ENCODE peak calls at places on chromosome 17, in five cellular contexts. B is NCI-H1436, F is hippocampal formation, W is EH, Y is activated T-cell treated with anti-CD3 and anti-CD28 coated beads for 1 hour. L is an unnamed sample.

GRCh38 chr17:82390860-82391435 is 19.4 kb downstream of the UTS2R start:
- DNase-seq in B (no peak), F (no peak), W (no peak), Y (no peak), L (no peak)

GRCh38 chr17:27627514-27627913 is 3.5 kb upstream of the LGALS9 start:
- DNase-seq in B (no peak), F (no peak), W (no peak), Y (no peak), L (no peak)

GRCh38 chr17:65542067-65542466 is 19.4 kb downstream of the AXIN2 start:
- DNase-seq in B (no peak), F (no peak), W (no peak), Y (no peak), L (no peak)

GRCh38 chr17:30503558-30503957 is 26.4 kb downstream of the GOSR1 start:
- DNase-seq in B (no peak), F (no peak), W (peak; percentile 79), Y (no peak), L (no peak)

GRCh38 chr17:64707077-64707591 is 45.0 kb upstream of the SMURF2 start:
- DNase-seq in B (no peak), F (no peak), W (peak; percentile 100), Y (no peak), L (peak; percentile 27)

GRCh38 chr17:59093702-59094231 is 12.9 kb downstream of the TRIM37 start:
- DNase-seq in B (no peak), F (no peak), W (peak; percentile 98), Y (no peak), L (no peak)

GRCh38 chr17:50046179-50046578 is 9.7 kb upstream of the ITGA3 start:
- DNase-seq in B (no peak), F (no peak), W (no peak), Y (no peak), L (no peak)

GRCh38 chr17:77343031-77343866 is 202.5 kb downstream of the SEC14L1 start:
- DNase-seq in B (no peak), F (no peak), W (no peak), Y (no peak), L (no peak)

GRCh38 chr17:82917656-82918345 is 78.0 kb upstream of the ZNF750 start:
- DNase-seq in B (no peak), F (no peak), W (peak; percentile 18), Y (peak; percentile 45), L (no peak)

GRCh38 chr17:41421617-41422016 is 2.8 kb downstream of the KRT37 start:
- DNase-seq in B (no peak), F (no peak), W (no peak), Y (no peak), L (no peak)

GRCh38 chr17:75753514-75754377 is 11.2 kb downstream of the GALK1 start:
- DNase-seq in B (no peak), F (peak; percentile 36), W (peak; percentile 76), Y (peak; percentile 64), L (peak; percentile 47)

GRCh38 chr17:66401364-66401763 is 99.0 kb downstream of the PRKCA start:
- DNase-seq in B (no peak), F (no peak), W (no peak), Y (no peak), L (no peak)

GRCh38 chr17:58520843-58521430 is 6.5 kb upstream of the MTMR4 start:
- DNase-seq in B (no peak), F (no peak), W (peak; percentile 46), Y (no peak), L (no peak)

GRCh38 chr17:1313270-1314005 is 34.0 kb downstream of the TRARG1 start:
- DNase-seq in B (no peak), F (no peak), W (no peak), Y (no peak), L (no peak)

GRCh38 chr17:76252040-76252954 is 12.0 kb upstream of the RNF157 start:
- DNase-seq in B (no peak), F (no peak), W (peak; percentile 97), Y (no peak), L (no peak)

GRCh38 chr17:9274119-9274445 is 252.8 kb downstream of the NTN1 start:
- DNase-seq in B (no peak), F (no peak), W (no peak), Y (no peak), L (no peak)

GRCh38 chr17:75834279-75834920 is 9.8 kb downstream of the UNC13D start:
- DNase-seq in B (no peak), F (no peak), W (no peak), Y (no peak), L (no peak)